ENCODE peak calls at places on chromosomes 5 and 9, in eight cellular contexts. U is fibroblast of lung, H is upper lobe of right lung, K is thoracic aorta, D is heart left ventricle, M is AG04450, I is cardiac muscle cell, N is hepatocyte. W is an unnamed sample.

GRCh38 chr5:99119326-99119725 is 190.5 kb upstream of the CHD1 start:
- DNase-seq in U (no peak), H (no peak), K (no peak), D (no peak), M (no peak), I (no peak), N (no peak), W (peak)

GRCh38 chr9:92257327-92257726 is 36.2 kb downstream of the IARS1 start:
- DNase-seq in U (no peak), H (no peak), K (no peak), D (no peak), M (no peak), I (no peak), N (no peak), W (no peak)

GRCh38 chr9:137916540-137916939 is 39.0 kb downstream of the CACNA1B start:
- DNase-seq in U (no peak), H (no peak), K (no peak), D (no peak), M (no peak), I (no peak), N (no peak), W (no peak)

GRCh38 chr5:112697833-112698232 is 39.9 kb upstream of the APC start:
- DNase-seq in U (no peak), H (no peak), K (no peak), D (no peak), M (no peak), I (no peak), N (no peak), W (no peak)

GRCh38 chr5:36305571-36306326 is 4.0 kb upstream of the RANBP3L start:
- DNase-seq in U (peak), H (peak), K (no peak), D (peak), M (no peak), I (peak), N (peak), W (peak)

GRCh38 chr5:158967566-158967965 is 132.2 kb downstream of the EBF1 start:
- DNase-seq in U (peak), H (no peak), K (no peak), D (no peak), M (no peak), I (no peak), N (no peak), W (peak)

GRCh38 chr9:86407022-86407421 is 52.8 kb upstream of the TUT7 start:
- DNase-seq in U (peak), H (no peak), K (no peak), D (no peak), M (no peak), I (no peak), N (peak), W (peak)

GRCh38 chr5:34685485-34686197 is 29.5 kb downstream of the RAI14 start:
- DNase-seq in U (peak), H (no peak), K (no peak), D (no peak), M (no peak), I (no peak), N (no peak), W (peak)

GRCh38 chr5:55856511-55857246 is 5.5 kb downstream of the IL31RA start:
- DNase-seq in U (no peak), H (no peak), K (no peak), D (no peak), M (no peak), I (no peak), N (no peak), W (no peak)

GRCh38 chr5:110366716-110367115 is 359.8 kb downstream of the TMEM232 start:
- DNase-seq in U (no peak), H (no peak), K (no peak), D (no peak), M (no peak), I (no peak), N (no peak), W (no peak)

GRCh38 chr5:106822851-106823250 is 847.9 kb downstream of the EFNA5 start:
- DNase-seq in U (no peak), H (no peak), K (no peak), D (no peak), M (no peak), I (no peak), N (no peak), W (no peak)

GRCh38 chr5:143056331-143056689 is 286.1 kb downstream of the ARHGAP26 start:
- DNase-seq in U (peak), H (no peak), K (no peak), D (no peak), M (no peak), I (no peak), N (no peak), W (no peak)

GRCh38 chr9:97802276-97802675 is 50.8 kb upstream of the FOXE1 start:
- DNase-seq in U (peak), H (no peak), K (no peak), D (no peak), M (no peak), I (no peak), N (peak), W (peak)

GRCh38 chr9:4927701-4928100 is 57.4 kb upstream of the JAK2 start:
- DNase-seq in U (no peak), H (no peak), K (no peak), D (no peak), M (no peak), I (no peak), N (no peak), W (no peak)

GRCh38 chr9:116152941-116153764 is 438 bp upstream of the PAPPA start:
- DNase-seq in U (peak), H (no peak), K (no peak), D (no peak), M (peak), I (no peak), N (no peak), W (peak)

GRCh38 chr9:134031071-134031470 is 5.8 kb downstream of the BRD3OS start:
- DNase-seq in U (no peak), H (no peak), K (no peak), D (no peak), M (no peak), I (no peak), N (no peak), W (no peak)

GRCh38 chr9:134666801-134667200 is 25.2 kb downstream of the COL5A1 start:
- DNase-seq in U (peak), H (no peak), K (no peak), D (no peak), M (no peak), I (no peak), N (no peak), W (no peak)

GRCh38 chr9:100352201-100352726 is 478 bp downstream of the TEX10 start:
- DNase-seq in U (peak), H (peak), K (no peak), D (peak), M (no peak), I (peak), N (peak), W (peak)

GRCh38 chr5:176943816-176944215 is 44.7 kb upstream of the HK3 start:
- DNase-seq in U (no peak), H (no peak), K (no peak), D (no peak), M (no peak), I (no peak), N (no peak), W (no peak)

GRCh38 chr9:1049641-1050040 is 516 bp upstream of the DMRT2 start:
- DNase-seq in U (no peak), H (no peak), K (no peak), D (no peak), M (no peak), I (no peak), N (no peak), W (peak)

GRCh38 chr5:116510525-116510924 is 64.1 kb downstream of the SEMA6A start:
- DNase-seq in U (peak), H (no peak), K (no peak), D (no peak), M (no peak), I (no peak), N (no peak), W (no peak)

GRCh38 chr5:118791986-118792734 is 196.2 kb downstream of the DTWD2 start:
- DNase-seq in U (peak), H (no peak), K (no peak), D (no peak), M (peak), I (peak), N (peak), W (peak)

GRCh38 chr9:78620764-78621163 is 323.8 kb downstream of the PSAT1 start:
- DNase-seq in U (peak), H (no peak), K (no peak), D (no peak), M (peak), I (no peak), N (no peak), W (peak)

GRCh38 chr5:56356121-56356875 is 123.2 kb upstream of the ANKRD55 start:
- DNase-seq in U (no peak), H (no peak), K (no peak), D (no peak), M (no peak), I (no peak), N (peak), W (peak)

GRCh38 chr5:125584119-125584518 is 837.7 kb upstream of the ZNF608 start:
- DNase-seq in U (peak), H (no peak), K (no peak), D (no peak), M (no peak), I (no peak), N (no peak), W (no peak)

GRCh38 chr9:121281614-121282291 is 13.8 kb downstream of the GSN start:
- DNase-seq in U (peak), H (peak), K (peak), D (peak), M (no peak), I (peak), N (peak), W (peak)

GRCh38 chr9:96565684-96566360 is 53.8 kb downstream of the CDC14B start:
- DNase-seq in U (peak), H (no peak), K (no peak), D (no peak), M (no peak), I (no peak), N (peak), W (peak)

GRCh38 chr9:134247918-134248631 is 78.2 kb upstream of the RXRA start:
- DNase-seq in U (no peak), H (no peak), K (no peak), D (no peak), M (no peak), I (no peak), N (no peak), W (no peak)

GRCh38 chr9:97854696-97855485 is 1.9 kb downstream of the FOXE1 start:
- DNase-seq in U (no peak), H (no peak), K (no peak), D (no peak), M (no peak), I (no peak), N (no peak), W (no peak)

GRCh38 chr5:142323480-142324376 is 1.1 kb downstream of the SPRY4 start:
- DNase-seq in U (peak), H (peak), K (no peak), D (no peak), M (no peak), I (peak), N (peak), W (peak)

GRCh38 chr5:168637793-168638192 is 58.6 kb upstream of the PANK3 start:
- DNase-seq in U (no peak), H (no peak), K (no peak), D (no peak), M (no peak), I (no peak), N (no peak), W (no peak)

GRCh38 chr5:119353686-119354366 is 2.0 kb upstream of the TNFAIP8 start:
- DNase-seq in U (no peak), H (no peak), K (no peak), D (no peak), M (no peak), I (no peak), N (no peak), W (no peak)

GRCh38 chr5:58108507-58108906 is 351.4 kb downstream of the PLK2 start:
- DNase-seq in U (no peak), H (no peak), K (no peak), D (no peak), M (no peak), I (no peak), N (no peak), W (no peak)

GRCh38 chr9:115988701-115989100 is 164.9 kb upstream of the PAPPA start:
- DNase-seq in U (peak), H (no peak), K (no peak), D (no peak), M (no peak), I (no peak), N (no peak), W (no peak)

GRCh38 chr5:107063511-107063910 is 607.2 kb downstream of the EFNA5 start:
- DNase-seq in U (peak), H (no peak), K (no peak), D (no peak), M (no peak), I (no peak), N (no peak), W (peak)

GRCh38 chr5:148957591-148958202 is 105.2 kb downstream of the SH3TC2 start:
- DNase-seq in U (no peak), H (no peak), K (no peak), D (peak), M (no peak), I (peak), N (peak), W (peak)

GRCh38 chr5:163079618-163080017 is 357.8 kb upstream of the CCNG1 start:
- DNase-seq in U (peak), H (no peak), K (no peak), D (no peak), M (no peak), I (no peak), N (no peak), W (no peak)

GRCh38 chr5:108146222-108146621 is 235.7 kb downstream of the FBXL17 start:
- DNase-seq in U (no peak), H (no peak), K (no peak), D (no peak), M (no peak), I (no peak), N (no peak), W (no peak)

GRCh38 chr5:108144332-108144731 is 237.6 kb downstream of the FBXL17 start:
- DNase-seq in U (no peak), H (no peak), K (no peak), D (no peak), M (no peak), I (no peak), N (no peak), W (no peak)

GRCh38 chr5:108149369-108149768 is 232.5 kb downstream of the FBXL17 start:
- DNase-seq in U (no peak), H (no peak), K (no peak), D (no peak), M (no peak), I (no peak), N (no peak), W (no peak)

GRCh38 chr5:108143581-108143980 is 238.3 kb downstream of the FBXL17 start:
- DNase-seq in U (peak), H (no peak), K (no peak), D (no peak), M (no peak), I (no peak), N (no peak), W (peak)

GRCh38 chr5:108148715-108149139 is 233.2 kb downstream of the FBXL17 start:
- DNase-seq in U (peak), H (no peak), K (no peak), D (no peak), M (no peak), I (peak), N (peak), W (peak)
- TF ChIP-seq CTCF in U (peak), H (peak), K (peak), D (peak), M (peak), I (peak), N (peak), W (peak)

GRCh38 chr5:93589348-93589662 is 6.3 kb downstream of the NR2F1 start:
- DNase-seq in U (no peak), H (no peak), K (no peak), D (no peak), M (no peak), I (no peak), N (no peak), W (no peak)

GRCh38 chr5:93589812-93590215 is 6.8 kb downstream of the NR2F1 start:
- DNase-seq in U (peak), H (no peak), K (no peak), D (no peak), M (no peak), I (no peak), N (no peak), W (no peak)

GRCh38 chr5:93588586-93589347 is 5.7 kb downstream of the NR2F1 start:
- DNase-seq in U (peak), H (no peak), K (no peak), D (no peak), M (no peak), I (no peak), N (no peak), W (no peak)

GRCh38 chr5:93586948-93587918 is 4.2 kb downstream of the NR2F1 start:
- DNase-seq in U (peak), H (no peak), K (no peak), D (no peak), M (no peak), I (no peak), N (no peak), W (no peak)

GRCh38 chr5:93587919-93588585 is 5.0 kb downstream of the NR2F1 start:
- DNase-seq in U (peak), H (no peak), K (no peak), D (no peak), M (no peak), I (no peak), N (no peak), W (no peak)
- H3K4me3 ChIP-seq in U (peak), H (peak), K (no peak), D (no peak), M (peak), I (no peak), N (no peak), W (no peak)

GRCh38 chr5:150167908-150168307 is 1.3 kb downstream of the CDX1 start:
- DNase-seq in U (no peak), H (no peak), K (no peak), D (no peak), M (no peak), I (no peak), N (no peak), W (no peak)
- TF ChIP-seq CTCF in U (no peak), H (no peak), K (no peak), D (no peak), M (no peak), I (no peak), N (peak), W (no peak)

GRCh38 chr9:136116360-136117098 is 2.1 kb downstream of the TMEM250 start:
- DNase-seq in U (no peak), H (no peak), K (no peak), D (no peak), M (no peak), I (no peak), N (no peak), W (no peak)
- H3K4me3 ChIP-seq in U (peak), H (no peak), K (no peak), D (no peak), M (no peak), I (no peak), N (no peak), W (no peak)

GRCh38 chr5:66169534-66169933 is 25.4 kb downstream of the SREK1 start:
- DNase-seq in U (no peak), H (no peak), K (no peak), D (no peak), M (no peak), I (no peak), N (no peak), W (no peak)

GRCh38 chr5:66171349-66172344 is 27.5 kb downstream of the SREK1 start:
- DNase-seq in U (peak), H (no peak), K (no peak), D (no peak), M (no peak), I (peak), N (peak), W (peak)

GRCh38 chr5:66170196-66170919 is 26.3 kb downstream of the SREK1 start:
- DNase-seq in U (no peak), H (no peak), K (no peak), D (no peak), M (no peak), I (no peak), N (no peak), W (peak)

GRCh38 chr5:66164044-66164790 is 20.1 kb downstream of the SREK1 start:
- DNase-seq in U (no peak), H (no peak), K (no peak), D (no peak), M (peak), I (no peak), N (peak), W (no peak)

DNA sequence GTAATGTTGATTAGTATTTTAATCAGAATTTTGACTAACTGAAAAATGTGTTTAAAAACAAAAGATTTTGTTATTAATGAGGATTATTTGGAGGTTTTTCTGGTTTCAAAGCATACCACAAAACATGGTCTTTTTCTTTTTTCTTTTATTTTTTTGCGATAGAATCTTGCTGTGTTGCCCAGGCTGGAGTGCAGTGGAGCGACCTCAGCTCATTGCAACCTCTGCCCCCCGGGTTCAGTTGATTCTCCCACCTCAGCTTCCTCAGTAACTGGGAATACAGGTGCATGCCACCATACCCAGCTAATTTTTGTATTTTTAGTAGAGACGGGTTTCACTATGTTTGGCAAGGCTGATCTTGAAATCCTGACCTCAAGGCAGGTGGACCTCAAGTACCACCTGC is 24.1 kb downstream of the SREK1 start:
- DNase-seq in U (no peak), H (no peak), K (no peak), D (no peak), M (no peak), I (no peak), N (no peak), W (no peak)
- TF ChIP-seq CTCF in U (no peak), H (no peak), K (no peak), D (no peak), M (no peak), I (no peak), N (no peak), W (no peak)

GRCh38 chr5:129461816-129462396 is 1.8 kb downstream of the ADAMTS19 start:
- DNase-seq in U (no peak), H (no peak), K (no peak), D (no peak), M (no peak), I (no peak), N (no peak), W (no peak)
- H3K4me3 ChIP-seq in U (no peak), H (no peak), K (peak), D (peak), M (no peak), I (peak), N (peak), W (peak)

DNA sequence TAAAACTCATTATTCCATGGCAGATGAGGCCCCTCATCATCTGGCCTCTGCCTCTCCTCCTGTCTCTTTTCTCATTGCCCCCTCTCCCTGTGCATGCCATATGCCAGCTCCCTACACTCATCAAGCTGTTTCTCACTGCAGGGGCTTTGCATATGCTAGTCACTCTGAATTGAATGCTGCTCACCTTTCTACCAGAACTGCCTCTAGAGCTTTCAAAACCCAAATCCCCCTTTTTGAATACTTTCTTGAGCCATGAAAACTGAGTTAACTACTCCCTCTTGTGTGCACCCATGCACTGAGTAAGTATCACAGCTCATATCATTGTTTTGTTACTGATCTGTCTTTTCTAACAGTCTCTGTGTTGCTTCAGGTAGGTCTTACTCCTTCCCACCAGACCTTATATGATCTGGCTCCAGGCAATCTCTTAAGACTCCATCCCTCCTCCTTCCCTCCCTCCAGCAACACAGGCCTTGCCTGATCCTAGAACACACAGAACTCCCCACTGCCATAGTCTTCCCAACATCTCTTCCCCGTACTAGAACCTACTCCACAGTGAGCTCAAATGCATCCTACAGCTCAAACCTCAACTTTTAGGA is 60.5 kb downstream of the ASTN2 start:
- DNase-seq in U (no peak), H (no peak), K (no peak), D (no peak), M (no peak), I (no peak), N (no peak), W (no peak)
- TF ChIP-seq CTCF in U (no peak), H (no peak), K (no peak), D (no peak), M (no peak), I (no peak), N (no peak), W (no peak)

GRCh38 chr5:71457106-71457505 is 1.7 kb downstream of the BDP1 start:
- DNase-seq in U (no peak), H (no peak), K (no peak), D (no peak), M (no peak), I (no peak), N (no peak), W (no peak)
- H3K4me3 ChIP-seq in U (peak), H (peak), K (peak), D (peak), M (peak), I (peak), N (peak), W (peak)